ENCODE peak calls at places on chromosomes 2 and 18, in seven cellular contexts. One of them, this sample, is unnamed.

GRCh38 chr18:63850010-63850409 is 37.5 kb upstream of the SERPINB2 start:
- DNase-seq in kidney: no peak
- DNase-seq in cardiac fibroblast: peak
- DNase-seq in testis: peak
- DNase-seq in fibroblast of lung: no peak
- DNase-seq in heart left ventricle: no peak
- DNase-seq in lung: no peak
- DNase-seq in this sample: peak

GRCh38 chr2:163734911-163735691 is 707 bp downstream of the FIGN start:
- DNase-seq in kidney: no peak
- DNase-seq in cardiac fibroblast: peak
- DNase-seq in testis: no peak
- DNase-seq in fibroblast of lung: peak
- DNase-seq in heart left ventricle: no peak
- DNase-seq in lung: no peak
- DNase-seq in this sample: peak

GRCh38 chr2:25312958-25313710 is 28.6 kb downstream of the DNMT3A start:
- DNase-seq in kidney: no peak
- DNase-seq in cardiac fibroblast: no peak
- DNase-seq in testis: no peak
- DNase-seq in fibroblast of lung: no peak
- DNase-seq in heart left ventricle: no peak
- DNase-seq in lung: no peak
- DNase-seq in this sample: no peak

GRCh38 chr2:6750389-6751158 is 115.1 kb downstream of the CMPK2 start:
- DNase-seq in kidney: no peak
- DNase-seq in cardiac fibroblast: no peak
- DNase-seq in testis: no peak
- DNase-seq in fibroblast of lung: peak
- DNase-seq in heart left ventricle: no peak
- DNase-seq in lung: no peak
- DNase-seq in this sample: no peak

GRCh38 chr2:221467610-221468009 is 104.5 kb downstream of the EPHA4 start:
- DNase-seq in kidney: no peak
- DNase-seq in cardiac fibroblast: peak
- DNase-seq in testis: no peak
- DNase-seq in fibroblast of lung: peak
- DNase-seq in heart left ventricle: no peak
- DNase-seq in lung: no peak
- DNase-seq in this sample: no peak

GRCh38 chr18:77133920-77134496 is 1.4 kb upstream of the MBP start:
- DNase-seq in kidney: no peak
- DNase-seq in cardiac fibroblast: no peak
- DNase-seq in testis: peak
- DNase-seq in fibroblast of lung: no peak
- DNase-seq in heart left ventricle: peak
- DNase-seq in lung: no peak
- DNase-seq in this sample: peak

GRCh38 chr2:68172990-68173715 is 15.5 kb downstream of the PNO1 start:
- DNase-seq in kidney: no peak
- DNase-seq in cardiac fibroblast: no peak
- DNase-seq in testis: no peak
- DNase-seq in fibroblast of lung: no peak
- DNase-seq in heart left ventricle: no peak
- DNase-seq in lung: no peak
- DNase-seq in this sample: no peak

GRCh38 chr2:121554998-121555397 is 24.3 kb downstream of the RNU4ATAC start:
- DNase-seq in kidney: no peak
- DNase-seq in cardiac fibroblast: no peak
- DNase-seq in testis: peak
- DNase-seq in fibroblast of lung: no peak
- DNase-seq in heart left ventricle: peak
- DNase-seq in lung: no peak
- DNase-seq in this sample: no peak

GRCh38 chr18:76429262-76430126 is 65.5 kb downstream of the ZNF516 start:
- DNase-seq in kidney: no peak
- DNase-seq in cardiac fibroblast: no peak
- DNase-seq in testis: no peak
- DNase-seq in fibroblast of lung: peak
- DNase-seq in heart left ventricle: no peak
- DNase-seq in lung: no peak
- DNase-seq in this sample: no peak

GRCh38 chr2:20635698-20636584 is 15.0 kb downstream of the HS1BP3 start:
- DNase-seq in kidney: peak
- DNase-seq in cardiac fibroblast: peak
- DNase-seq in testis: peak
- DNase-seq in fibroblast of lung: peak
- DNase-seq in heart left ventricle: peak
- DNase-seq in lung: peak
- DNase-seq in this sample: peak

GRCh38 chr18:267380-267687 is 513 bp downstream of the THOC1 start:
- DNase-seq in kidney: no peak
- DNase-seq in cardiac fibroblast: no peak
- DNase-seq in testis: peak
- DNase-seq in fibroblast of lung: no peak
- DNase-seq in heart left ventricle: no peak
- DNase-seq in lung: peak
- DNase-seq in this sample: no peak

GRCh38 chr2:69917854-69918253 is 2.9 kb downstream of the MXD1 start:
- DNase-seq in kidney: no peak
- DNase-seq in cardiac fibroblast: peak
- DNase-seq in testis: no peak
- DNase-seq in fibroblast of lung: peak
- DNase-seq in heart left ventricle: no peak
- DNase-seq in lung: no peak
- DNase-seq in this sample: peak

GRCh38 chr18:62938006-62938405 is 222.7 kb downstream of the PHLPP1 start:
- DNase-seq in kidney: no peak
- DNase-seq in cardiac fibroblast: peak
- DNase-seq in testis: no peak
- DNase-seq in fibroblast of lung: peak
- DNase-seq in heart left ventricle: no peak
- DNase-seq in lung: no peak
- DNase-seq in this sample: peak

GRCh38 chr18:29418136-29418535 is 1241.2 kb upstream of the CDH2 start:
- DNase-seq in kidney: no peak
- DNase-seq in cardiac fibroblast: peak
- DNase-seq in testis: no peak
- DNase-seq in fibroblast of lung: peak
- DNase-seq in heart left ventricle: no peak
- DNase-seq in lung: no peak
- DNase-seq in this sample: peak

GRCh38 chr2:224952942-224953657 is 89.2 kb downstream of the DOCK10 start:
- DNase-seq in kidney: no peak
- DNase-seq in cardiac fibroblast: no peak
- DNase-seq in testis: no peak
- DNase-seq in fibroblast of lung: no peak
- DNase-seq in heart left ventricle: peak
- DNase-seq in lung: peak
- DNase-seq in this sample: no peak

GRCh38 chr2:42238644-42239288 is 69.6 kb downstream of the EML4 start:
- DNase-seq in kidney: no peak
- DNase-seq in cardiac fibroblast: peak
- DNase-seq in testis: peak
- DNase-seq in fibroblast of lung: no peak
- DNase-seq in heart left ventricle: peak
- DNase-seq in lung: peak
- DNase-seq in this sample: peak

GRCh38 chr2:112712903-112713584 is 7.8 kb upstream of the NT5DC4 start:
- DNase-seq in kidney: no peak
- DNase-seq in cardiac fibroblast: peak
- DNase-seq in testis: no peak
- DNase-seq in fibroblast of lung: peak
- DNase-seq in heart left ventricle: no peak
- DNase-seq in lung: no peak
- DNase-seq in this sample: peak

GRCh38 chr2:102317715-102318114 is 6.4 kb downstream of the IL1RL1 start:
- DNase-seq in kidney: no peak
- DNase-seq in cardiac fibroblast: no peak
- DNase-seq in testis: no peak
- DNase-seq in fibroblast of lung: no peak
- DNase-seq in heart left ventricle: no peak
- DNase-seq in lung: no peak
- DNase-seq in this sample: no peak

GRCh38 chr2:98910349-98911125 is 25.5 kb downstream of the CRACDL start:
- DNase-seq in kidney: peak
- DNase-seq in cardiac fibroblast: no peak
- DNase-seq in testis: no peak
- DNase-seq in fibroblast of lung: no peak
- DNase-seq in heart left ventricle: no peak
- DNase-seq in lung: peak
- DNase-seq in this sample: no peak

GRCh38 chr2:189444322-189444721 is 3.0 kb downstream of the WDR75 start:
- DNase-seq in kidney: no peak
- DNase-seq in cardiac fibroblast: peak
- DNase-seq in testis: no peak
- DNase-seq in fibroblast of lung: peak
- DNase-seq in heart left ventricle: no peak
- DNase-seq in lung: no peak
- DNase-seq in this sample: peak

GRCh38 chr2:70607121-70607551 is 53.5 kb upstream of the TGFA start:
- DNase-seq in kidney: no peak
- DNase-seq in cardiac fibroblast: no peak
- DNase-seq in testis: no peak
- DNase-seq in fibroblast of lung: peak
- DNase-seq in heart left ventricle: no peak
- DNase-seq in lung: no peak
- DNase-seq in this sample: no peak

GRCh38 chr18:5744659-5745058 is 150.7 kb downstream of the TMEM200C start:
- DNase-seq in kidney: no peak
- DNase-seq in cardiac fibroblast: no peak
- DNase-seq in testis: no peak
- DNase-seq in fibroblast of lung: no peak
- DNase-seq in heart left ventricle: no peak
- DNase-seq in lung: no peak
- DNase-seq in this sample: no peak

GRCh38 chr2:179332903-179333302 is 68.3 kb upstream of the SESTD1 start:
- DNase-seq in kidney: no peak
- DNase-seq in cardiac fibroblast: peak
- DNase-seq in testis: no peak
- DNase-seq in fibroblast of lung: peak
- DNase-seq in heart left ventricle: no peak
- DNase-seq in lung: no peak
- DNase-seq in this sample: peak

GRCh38 chr18:27843783-27844415 is 333.0 kb downstream of the CDH2 start:
- DNase-seq in kidney: no peak
- DNase-seq in cardiac fibroblast: peak
- DNase-seq in testis: no peak
- DNase-seq in fibroblast of lung: peak
- DNase-seq in heart left ventricle: no peak
- DNase-seq in lung: no peak
- DNase-seq in this sample: peak

DNA sequence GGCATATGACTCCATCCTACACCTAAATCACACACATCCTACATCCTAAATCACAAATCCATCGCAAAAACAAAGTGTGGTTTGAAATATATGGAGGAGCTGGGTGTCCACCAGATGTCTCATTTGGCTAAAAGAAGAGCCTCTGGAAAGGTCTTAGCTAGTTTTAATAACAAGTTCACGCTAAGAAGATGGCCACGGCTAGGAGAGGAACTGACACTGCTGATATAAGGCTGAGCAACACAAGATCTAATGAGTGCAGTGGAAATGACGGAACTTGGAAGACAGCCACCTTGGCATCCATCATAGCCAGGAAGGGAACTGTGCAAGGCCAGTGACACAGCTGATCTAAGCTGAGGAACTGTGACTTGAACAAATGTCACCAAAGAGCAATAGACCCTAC is 60.0 kb upstream of the AGAP1 start:
- DNase-seq in kidney: no peak
- DNase-seq in cardiac fibroblast: peak
- DNase-seq in testis: peak
- DNase-seq in fibroblast of lung: peak
- DNase-seq in heart left ventricle: peak
- DNase-seq in lung: peak
- DNase-seq in this sample: peak
- TF ChIP-seq CTCF in kidney: peak
- TF ChIP-seq CTCF in cardiac fibroblast: no peak
- TF ChIP-seq CTCF in testis: no peak
- TF ChIP-seq CTCF in fibroblast of lung: no peak
- TF ChIP-seq CTCF in heart left ventricle: peak
- TF ChIP-seq CTCF in lung: no peak
- TF ChIP-seq CTCF in this sample: no peak

DNA sequence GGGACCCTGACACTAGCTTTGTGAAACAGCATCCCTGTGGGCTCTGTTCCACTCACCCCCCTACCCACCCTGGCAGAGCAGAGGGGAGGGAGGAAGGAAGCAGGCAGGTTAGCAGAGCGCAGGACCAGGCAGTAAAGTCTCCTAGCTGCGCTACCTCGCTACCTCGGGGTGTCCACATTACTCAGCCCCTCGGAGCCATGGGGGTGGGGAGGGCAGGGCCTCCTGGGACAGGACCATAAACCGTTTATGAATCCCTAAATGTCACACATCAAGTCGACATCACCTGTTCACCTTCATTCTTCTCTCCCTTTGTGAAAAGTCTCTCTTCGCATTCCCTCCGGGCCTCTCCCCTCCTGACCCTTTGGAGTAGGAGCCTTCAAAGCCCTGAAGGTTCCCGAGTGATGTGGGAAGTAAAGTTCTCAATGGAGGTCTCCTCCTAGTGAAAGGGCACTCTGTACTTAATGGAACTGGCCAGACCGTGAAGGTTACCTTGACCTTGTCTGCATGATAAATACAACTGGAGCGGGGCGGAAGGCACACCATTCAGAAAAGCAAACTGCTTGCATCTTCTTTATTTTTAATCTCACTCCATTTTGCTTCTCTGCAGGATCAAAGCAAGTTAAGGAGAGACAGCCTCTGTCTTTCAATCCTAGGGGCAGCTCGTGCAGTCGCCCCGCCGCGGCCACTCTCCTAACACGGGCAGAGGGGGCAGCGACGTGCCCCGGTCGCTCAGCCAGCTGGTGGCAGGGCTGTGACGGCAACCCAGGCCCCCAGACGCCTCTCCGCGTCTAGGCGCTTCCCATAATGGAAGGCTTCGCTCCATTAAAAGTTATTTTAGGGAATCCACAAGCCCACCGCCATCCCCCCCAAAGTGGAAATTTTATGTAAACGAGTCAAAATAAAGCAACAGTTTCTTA is 23.8 kb upstream of the SMAD7 start:
- DNase-seq in kidney: no peak
- DNase-seq in cardiac fibroblast: no peak
- DNase-seq in testis: no peak
- DNase-seq in fibroblast of lung: no peak
- DNase-seq in heart left ventricle: no peak
- DNase-seq in lung: no peak
- DNase-seq in this sample: no peak
- H3K4me3 ChIP-seq in kidney: no peak
- H3K4me3 ChIP-seq in cardiac fibroblast: peak
- H3K4me3 ChIP-seq in testis: peak
- H3K4me3 ChIP-seq in fibroblast of lung: peak
- H3K4me3 ChIP-seq in heart left ventricle: no peak
- H3K4me3 ChIP-seq in lung: no peak
- H3K4me3 ChIP-seq in this sample: peak

GRCh38 chr2:75465317-75465998 is 95.3 kb downstream of the EVA1A start:
- DNase-seq in kidney: no peak
- DNase-seq in cardiac fibroblast: peak
- DNase-seq in testis: peak
- DNase-seq in fibroblast of lung: peak
- DNase-seq in heart left ventricle: no peak
- DNase-seq in lung: no peak
- DNase-seq in this sample: peak
- TF ChIP-seq CTCF in kidney: peak
- TF ChIP-seq CTCF in cardiac fibroblast: peak
- TF ChIP-seq CTCF in testis: peak
- TF ChIP-seq CTCF in fibroblast of lung: peak
- TF ChIP-seq CTCF in heart left ventricle: peak
- TF ChIP-seq CTCF in lung: no peak
- TF ChIP-seq CTCF in this sample: peak

GRCh38 chr18:66931010-66931409 is 327.1 kb upstream of the CDH19 start:
- DNase-seq in kidney: no peak
- DNase-seq in cardiac fibroblast: no peak
- DNase-seq in testis: no peak
- DNase-seq in fibroblast of lung: no peak
- DNase-seq in heart left ventricle: no peak
- DNase-seq in lung: no peak
- DNase-seq in this sample: no peak
- H3K4me3 ChIP-seq in kidney: no peak
- H3K4me3 ChIP-seq in cardiac fibroblast: no peak
- H3K4me3 ChIP-seq in testis: no peak
- H3K4me3 ChIP-seq in fibroblast of lung: no peak
- H3K4me3 ChIP-seq in heart left ventricle: no peak
- H3K4me3 ChIP-seq in lung: no peak
- H3K4me3 ChIP-seq in this sample: no peak

This sample was measured in foreskin fibroblast.